ENCODE peak calls at places on chromosomes 1 and 21, in eight cellular contexts. One of them, this sample, is unnamed.

GRCh38 chr1:246591504-246591903 is 25.2 kb downstream of the CNST start:
- DNase-seq in left lung: no peak
- DNase-seq in aorta: no peak
- DNase-seq in bronchial epithelial cell: no peak
- DNase-seq in fibroblast of lung: no peak
- DNase-seq in iPS DF 6.9: no peak
- DNase-seq in heart right ventricle: no peak
- DNase-seq in lung: no peak
- DNase-seq in this sample: no peak

GRCh38 chr1:205317311-205317917 is 4.1 kb downstream of the NUAK2 start:
- DNase-seq in left lung: peak; percentile 94
- DNase-seq in aorta: peak; percentile 61
- DNase-seq in bronchial epithelial cell: no peak
- DNase-seq in fibroblast of lung: peak; percentile 12
- DNase-seq in iPS DF 6.9: no peak
- DNase-seq in heart right ventricle: peak; percentile 53
- DNase-seq in lung: peak; percentile 93
- DNase-seq in this sample: peak; percentile 76

GRCh38 chr1:202616355-202616910 is 93.8 kb downstream of the SYT2 start:
- DNase-seq in left lung: no peak
- DNase-seq in aorta: no peak
- DNase-seq in bronchial epithelial cell: no peak
- DNase-seq in fibroblast of lung: no peak
- DNase-seq in iPS DF 6.9: no peak
- DNase-seq in heart right ventricle: no peak
- DNase-seq in lung: no peak
- DNase-seq in this sample: no peak

GRCh38 chr1:219333626-219334025 is 159.9 kb downstream of the LYPLAL1 start:
- DNase-seq in left lung: no peak
- DNase-seq in aorta: no peak
- DNase-seq in bronchial epithelial cell: peak; percentile 54
- DNase-seq in fibroblast of lung: no peak
- DNase-seq in iPS DF 6.9: no peak
- DNase-seq in heart right ventricle: no peak
- DNase-seq in lung: no peak
- DNase-seq in this sample: no peak

GRCh38 chr1:9628541-9629444 is 22.7 kb upstream of the PIK3CD start:
- DNase-seq in left lung: no peak
- DNase-seq in aorta: no peak
- DNase-seq in bronchial epithelial cell: no peak
- DNase-seq in fibroblast of lung: no peak
- DNase-seq in iPS DF 6.9: no peak
- DNase-seq in heart right ventricle: no peak
- DNase-seq in lung: no peak
- DNase-seq in this sample: no peak

GRCh38 chr1:104403883-104404282 is 654.2 kb downstream of the AMY1C start:
- DNase-seq in left lung: no peak
- DNase-seq in aorta: no peak
- DNase-seq in bronchial epithelial cell: no peak
- DNase-seq in fibroblast of lung: no peak
- DNase-seq in iPS DF 6.9: no peak
- DNase-seq in heart right ventricle: no peak
- DNase-seq in lung: no peak
- DNase-seq in this sample: no peak

GRCh38 chr21:34926784-34927548 is 122.1 kb downstream of the RUNX1 start:
- DNase-seq in left lung: no peak
- DNase-seq in aorta: no peak
- DNase-seq in bronchial epithelial cell: no peak
- DNase-seq in fibroblast of lung: no peak
- DNase-seq in iPS DF 6.9: no peak
- DNase-seq in heart right ventricle: no peak
- DNase-seq in lung: no peak
- DNase-seq in this sample: no peak

GRCh38 chr1:183551924-183552323 is 38.3 kb downstream of the NCF2 start:
- DNase-seq in left lung: no peak
- DNase-seq in aorta: no peak
- DNase-seq in bronchial epithelial cell: no peak
- DNase-seq in fibroblast of lung: no peak
- DNase-seq in iPS DF 6.9: no peak
- DNase-seq in heart right ventricle: no peak
- DNase-seq in lung: no peak
- DNase-seq in this sample: no peak

GRCh38 chr1:110309139-110309538 is 30.0 kb upstream of the RBM15 start:
- DNase-seq in left lung: no peak
- DNase-seq in aorta: no peak
- DNase-seq in bronchial epithelial cell: peak; percentile 53
- DNase-seq in fibroblast of lung: no peak
- DNase-seq in iPS DF 6.9: no peak
- DNase-seq in heart right ventricle: no peak
- DNase-seq in lung: no peak
- DNase-seq in this sample: no peak

GRCh38 chr1:19514391-19514831 is 29.1 kb upstream of the CAPZB start:
- DNase-seq in left lung: no peak
- DNase-seq in aorta: no peak
- DNase-seq in bronchial epithelial cell: no peak
- DNase-seq in fibroblast of lung: peak; percentile 97
- DNase-seq in iPS DF 6.9: no peak
- DNase-seq in heart right ventricle: peak; percentile 65
- DNase-seq in lung: no peak
- DNase-seq in this sample: no peak

GRCh38 chr1:25743164-25744139 is 56.5 kb upstream of the SELENON start:
- DNase-seq in left lung: no peak
- DNase-seq in aorta: peak; percentile 93
- DNase-seq in bronchial epithelial cell: no peak
- DNase-seq in fibroblast of lung: peak; percentile 84
- DNase-seq in iPS DF 6.9: no peak
- DNase-seq in heart right ventricle: peak; percentile 93
- DNase-seq in lung: peak; percentile 67
- DNase-seq in this sample: no peak

GRCh38 chr1:7579831-7580804 is 191.0 kb upstream of the VAMP3 start:
- DNase-seq in left lung: peak; percentile 45
- DNase-seq in aorta: peak; percentile 34
- DNase-seq in bronchial epithelial cell: no peak
- DNase-seq in fibroblast of lung: no peak
- DNase-seq in iPS DF 6.9: no peak
- DNase-seq in heart right ventricle: no peak
- DNase-seq in lung: no peak
- DNase-seq in this sample: no peak

GRCh38 chr1:210235363-210236053 is 2.9 kb downstream of the SERTAD4 start:
- DNase-seq in left lung: no peak
- DNase-seq in aorta: no peak
- DNase-seq in bronchial epithelial cell: no peak
- DNase-seq in fibroblast of lung: no peak
- DNase-seq in iPS DF 6.9: no peak
- DNase-seq in heart right ventricle: no peak
- DNase-seq in lung: no peak
- DNase-seq in this sample: no peak

GRCh38 chr1:210233495-210234253 is 1.1 kb downstream of the SERTAD4 start:
- DNase-seq in left lung: peak; percentile 88
- DNase-seq in aorta: peak; percentile 63
- DNase-seq in bronchial epithelial cell: peak; percentile 64
- DNase-seq in fibroblast of lung: peak; percentile 35
- DNase-seq in iPS DF 6.9: no peak
- DNase-seq in heart right ventricle: no peak
- DNase-seq in lung: peak; percentile 65
- DNase-seq in this sample: no peak

GRCh38 chr1:210233216-210233494 is 559 bp downstream of the SERTAD4 start:
- DNase-seq in left lung: no peak
- DNase-seq in aorta: no peak
- DNase-seq in bronchial epithelial cell: no peak
- DNase-seq in fibroblast of lung: no peak
- DNase-seq in iPS DF 6.9: no peak
- DNase-seq in heart right ventricle: no peak
- DNase-seq in lung: no peak
- DNase-seq in this sample: no peak

GRCh38 chr1:210232524-210233215 is at the start of gene SERTAD4:
- DNase-seq in left lung: peak; percentile 79
- DNase-seq in aorta: peak; percentile 55
- DNase-seq in bronchial epithelial cell: peak; percentile 86
- DNase-seq in fibroblast of lung: no peak
- DNase-seq in iPS DF 6.9: no peak
- DNase-seq in heart right ventricle: no peak
- DNase-seq in lung: peak; percentile 70
- DNase-seq in this sample: peak; percentile 52

DNA sequence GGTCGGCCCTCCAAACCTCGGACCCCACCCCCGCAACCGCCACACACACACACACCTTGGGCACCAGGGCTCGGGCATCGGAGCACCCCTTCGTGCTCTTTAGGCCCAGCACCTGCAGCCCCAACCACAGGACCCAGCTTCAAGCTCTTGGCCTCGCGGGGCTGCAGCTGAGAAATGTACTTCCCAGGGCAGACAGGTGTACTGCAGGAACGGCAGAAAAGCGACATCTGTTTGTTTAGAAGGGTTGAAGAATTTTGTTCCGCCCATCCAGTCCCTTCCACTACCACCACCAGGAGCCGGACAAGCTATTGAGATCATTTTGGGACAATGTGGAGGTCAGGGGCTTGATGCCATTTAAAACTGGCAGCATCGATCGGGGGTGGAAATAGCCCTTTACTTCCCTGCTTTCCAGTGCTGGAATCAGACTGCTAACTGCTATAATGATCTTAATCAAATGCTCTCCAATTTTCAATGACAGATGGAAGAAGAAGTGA is 1.7 kb downstream of the SERTAD4 start:
- DNase-seq in left lung: no peak
- DNase-seq in aorta: no peak
- DNase-seq in bronchial epithelial cell: no peak
- DNase-seq in fibroblast of lung: no peak
- DNase-seq in iPS DF 6.9: no peak
- DNase-seq in heart right ventricle: no peak
- DNase-seq in lung: no peak
- DNase-seq in this sample: no peak
- H3K27me3 ChIP-seq in left lung: peaks cover 71% of the 10 kb centered on the region
- H3K27me3 ChIP-seq in aorta: no peaks in the 10 kb centered on the region
- H3K27me3 ChIP-seq in bronchial epithelial cell: no peaks in the 10 kb centered on the region
- H3K27me3 ChIP-seq in fibroblast of lung: peaks cover 4% of the 10 kb centered on the region
- H3K27me3 ChIP-seq in iPS DF 6.9: peaks cover 4% of the 10 kb centered on the region
- H3K27me3 ChIP-seq in heart right ventricle: peaks cover 10% of the 10 kb centered on the region
- H3K27me3 ChIP-seq in lung: no peaks in the 10 kb centered on the region
- H3K27me3 ChIP-seq in this sample: peaks cover 37% of the 10 kb centered on the region

GRCh38 chr1:113934006-113934405 is 4.9 kb downstream of the HIPK1 start:
- DNase-seq in left lung: no peak
- DNase-seq in aorta: no peak
- DNase-seq in bronchial epithelial cell: no peak
- DNase-seq in fibroblast of lung: no peak
- DNase-seq in iPS DF 6.9: no peak
- DNase-seq in heart right ventricle: no peak
- DNase-seq in lung: no peak
- DNase-seq in this sample: no peak

GRCh38 chr1:113929750-113930498 is 800 bp downstream of the HIPK1 start:
- DNase-seq in left lung: peak; percentile 93
- DNase-seq in aorta: peak; percentile 68
- DNase-seq in bronchial epithelial cell: peak; percentile 24
- DNase-seq in fibroblast of lung: peak; percentile 12
- DNase-seq in iPS DF 6.9: no peak
- DNase-seq in heart right ventricle: peak; percentile 17
- DNase-seq in lung: peak; percentile 57
- DNase-seq in this sample: peak; percentile 48

GRCh38 chr1:113930499-113931161 is 1.5 kb downstream of the HIPK1 start:
- DNase-seq in left lung: no peak
- DNase-seq in aorta: peak; percentile 59
- DNase-seq in bronchial epithelial cell: peak; percentile 58
- DNase-seq in fibroblast of lung: peak; percentile 57
- DNase-seq in iPS DF 6.9: no peak
- DNase-seq in heart right ventricle: peak; percentile 18
- DNase-seq in lung: no peak
- DNase-seq in this sample: peak; percentile 19

GRCh38 chr1:113928950-113929749 is at the start of gene HIPK1:
- DNase-seq in left lung: peak; percentile 99
- DNase-seq in aorta: peak; percentile 96
- DNase-seq in bronchial epithelial cell: peak; percentile 59
- DNase-seq in fibroblast of lung: peak; percentile 82
- DNase-seq in iPS DF 6.9: peak; percentile 33
- DNase-seq in heart right ventricle: peak; percentile 95
- DNase-seq in lung: peak; percentile 95
- DNase-seq in this sample: peak; percentile 95

GRCh38 chr1:113931456-113931855 is 2.3 kb downstream of the HIPK1 start:
- DNase-seq in left lung: no peak
- DNase-seq in aorta: no peak
- DNase-seq in bronchial epithelial cell: peak; percentile 45
- DNase-seq in fibroblast of lung: peak; percentile 78
- DNase-seq in iPS DF 6.9: no peak
- DNase-seq in heart right ventricle: no peak
- DNase-seq in lung: no peak
- DNase-seq in this sample: no peak
- H3K4me3 ChIP-seq in left lung: peak overlapping the region; percentile 71
- H3K4me3 ChIP-seq in aorta: no peak overlapping the region
- H3K4me3 ChIP-seq in bronchial epithelial cell: no peak overlapping the region
- H3K4me3 ChIP-seq in fibroblast of lung: no peak overlapping the region
- H3K4me3 ChIP-seq in iPS DF 6.9: no peak overlapping the region
- H3K4me3 ChIP-seq in heart right ventricle: peak overlapping the region; percentile 81
- H3K4me3 ChIP-seq in lung: no peak overlapping the region
- H3K4me3 ChIP-seq in this sample: peak overlapping the region; percentile 62

GRCh38 chr1:170675825-170676224 is 11.9 kb downstream of the PRRX1 start:
- DNase-seq in left lung: no peak
- DNase-seq in aorta: no peak
- DNase-seq in bronchial epithelial cell: no peak
- DNase-seq in fibroblast of lung: no peak
- DNase-seq in iPS DF 6.9: no peak
- DNase-seq in heart right ventricle: no peak
- DNase-seq in lung: no peak
- DNase-seq in this sample: no peak
- H3K27me3 ChIP-seq in left lung: peaks cover 38% of the 10 kb centered on the region
- H3K27me3 ChIP-seq in aorta: no peaks in the 10 kb centered on the region
- H3K27me3 ChIP-seq in bronchial epithelial cell: peaks cover 3% of the 10 kb centered on the region
- H3K27me3 ChIP-seq in fibroblast of lung: no peaks in the 10 kb centered on the region
- H3K27me3 ChIP-seq in iPS DF 6.9: peaks cover 7% of the 10 kb centered on the region
- H3K27me3 ChIP-seq in heart right ventricle: peaks cover 5% of the 10 kb centered on the region
- H3K27me3 ChIP-seq in lung: no peaks in the 10 kb centered on the region
- H3K27me3 ChIP-seq in this sample: no peaks in the 10 kb centered on the region

GRCh38 chr1:193538004-193538355 is 351.6 kb upstream of the B3GALT2 start:
- DNase-seq in left lung: no peak
- DNase-seq in aorta: no peak
- DNase-seq in bronchial epithelial cell: peak; percentile 58
- DNase-seq in fibroblast of lung: no peak
- DNase-seq in iPS DF 6.9: no peak
- DNase-seq in heart right ventricle: no peak
- DNase-seq in lung: no peak
- DNase-seq in this sample: no peak

GRCh38 chr1:193538690-193539089 is 352.3 kb upstream of the B3GALT2 start:
- DNase-seq in left lung: no peak
- DNase-seq in aorta: no peak
- DNase-seq in bronchial epithelial cell: no peak
- DNase-seq in fibroblast of lung: no peak
- DNase-seq in iPS DF 6.9: no peak
- DNase-seq in heart right ventricle: no peak
- DNase-seq in lung: no peak
- DNase-seq in this sample: no peak

GRCh38 chr1:193542668-193543067 is 356.3 kb upstream of the B3GALT2 start:
- DNase-seq in left lung: no peak
- DNase-seq in aorta: no peak
- DNase-seq in bronchial epithelial cell: no peak
- DNase-seq in fibroblast of lung: no peak
- DNase-seq in iPS DF 6.9: no peak
- DNase-seq in heart right ventricle: no peak
- DNase-seq in lung: no peak
- DNase-seq in this sample: no peak

GRCh38 chr1:193539731-193540459 is 353.5 kb upstream of the B3GALT2 start:
- DNase-seq in left lung: no peak
- DNase-seq in aorta: no peak
- DNase-seq in bronchial epithelial cell: no peak
- DNase-seq in fibroblast of lung: no peak
- DNase-seq in iPS DF 6.9: no peak
- DNase-seq in heart right ventricle: no peak
- DNase-seq in lung: no peak
- DNase-seq in this sample: no peak

GRCh38 chr1:193540511-193540910 is 354.1 kb upstream of the B3GALT2 start:
- DNase-seq in left lung: no peak
- DNase-seq in aorta: no peak
- DNase-seq in bronchial epithelial cell: no peak
- DNase-seq in fibroblast of lung: no peak
- DNase-seq in iPS DF 6.9: no peak
- DNase-seq in heart right ventricle: no peak
- DNase-seq in lung: no peak
- DNase-seq in this sample: no peak
- H3K4me3 ChIP-seq in left lung: no peak overlapping the region
- H3K4me3 ChIP-seq in aorta: no peak overlapping the region
- H3K4me3 ChIP-seq in bronchial epithelial cell: no peak overlapping the region
- H3K4me3 ChIP-seq in fibroblast of lung: no peak overlapping the region
- H3K4me3 ChIP-seq in iPS DF 6.9: no peak overlapping the region
- H3K4me3 ChIP-seq in heart right ventricle: no peak overlapping the region
- H3K4me3 ChIP-seq in lung: no peak overlapping the region
- H3K4me3 ChIP-seq in this sample: no peak overlapping the region

This sample was measured in HAP-1.